ENCODE peak calls at places on chromosomes 1 and 21, in six cellular contexts. A is cardiac fibroblast; P is fibroblast of lung; W is NCI-H1694; K is dorsolateral prefrontal cortex; O is activated CD8-positive, alpha-beta T cell treated with anti-CD3 and anti-CD28 coated beads for 36 hours. N is an unnamed sample.

GRCh38 chr1:225685476-225686176 is 32.7 kb upstream of the ENAH start:
- DNase-seq in A (peak; percentile 70), P (no peak), W (no peak), K (no peak), O (no peak), N (no peak)

GRCh38 chr1:44217809-44218410 is 4.6 kb downstream of the DMAP1 start:
- DNase-seq in A (peak; percentile 76), P (peak; percentile 63), W (peak; percentile 58), K (peak; percentile 74), O (peak; percentile 89), N (peak; percentile 68)

GRCh38 chr21:29208666-29209059 is 78.2 kb downstream of the MAP3K7CL start:
- DNase-seq in A (peak; percentile 96), P (peak; percentile 84), W (no peak), K (no peak), O (no peak), N (peak; percentile 69)

GRCh38 chr1:235556807-235557206 is 52.6 kb upstream of the B3GALNT2 start:
- DNase-seq in A (no peak), P (no peak), W (no peak), K (no peak), O (no peak), N (no peak)

GRCh38 chr21:27631471-27631870 is 664.6 kb upstream of the ADAMTS5 start:
- DNase-seq in A (peak; percentile 55), P (peak; percentile 5), W (no peak), K (no peak), O (no peak), N (peak; percentile 66)

GRCh38 chr1:110393286-110393685 is 2.5 kb upstream of the SLC16A4 start:
- DNase-seq in A (no peak), P (peak; percentile 43), W (no peak), K (no peak), O (no peak), N (peak; percentile 74)

GRCh38 chr1:168771104-168771630 is 42.2 kb upstream of the DPT start:
- DNase-seq in A (no peak), P (no peak), W (no peak), K (no peak), O (no peak), N (no peak)

GRCh38 chr1:119330062-119330939 is 38.3 kb upstream of the HAO2 start:
- DNase-seq in A (no peak), P (no peak), W (no peak), K (no peak), O (no peak), N (peak; percentile 81)

GRCh38 chr1:101235696-101236545 is 898 bp upstream of the S1PR1 start:
- DNase-seq in A (peak; percentile 66), P (peak; percentile 48), W (no peak), K (no peak), O (peak; percentile 83), N (peak; percentile 24)

GRCh38 chr1:33649759-33650158 is 177.3 kb downstream of the ZSCAN20 start:
- DNase-seq in A (no peak), P (no peak), W (no peak), K (no peak), O (no peak), N (no peak)

GRCh38 chr1:50735443-50735842 is 224.6 kb downstream of the FAF1 start:
- DNase-seq in A (peak; percentile 63), P (peak; percentile 53), W (peak; percentile 25), K (no peak), O (no peak), N (peak; percentile 56)

GRCh38 chr1:172955161-172955821 is 95.5 kb downstream of the TNFSF18 start:
- DNase-seq in A (peak; percentile 78), P (peak; percentile 69), W (no peak), K (no peak), O (no peak), N (peak; percentile 90)

GRCh38 chr1:23422313-23422877 is 2.2 kb downstream of the TCEA3 start:
- DNase-seq in A (peak; percentile 68), P (peak; percentile 82), W (no peak), K (no peak), O (peak; percentile 77), N (peak; percentile 93)

GRCh38 chr21:39050839-39051560 is 132.3 kb downstream of the PSMG1 start:
- DNase-seq in A (no peak), P (no peak), W (no peak), K (no peak), O (no peak), N (no peak)

GRCh38 chr1:48035371-48036141 is 38.4 kb upstream of the TRABD2B start:
- DNase-seq in A (no peak), P (peak; percentile 8), W (no peak), K (no peak), O (no peak), N (peak; percentile 82)

GRCh38 chr1:111577814-111578213 is 41.8 kb upstream of the RAP1A start:
- DNase-seq in A (no peak), P (no peak), W (no peak), K (no peak), O (no peak), N (no peak)

GRCh38 chr21:27094182-27094948 is 127.5 kb upstream of the ADAMTS5 start:
- DNase-seq in A (no peak), P (no peak), W (no peak), K (no peak), O (no peak), N (peak; percentile 77)

GRCh38 chr1:46667782-46668760 is at the start of gene ATPAF1:
- DNase-seq in A (peak; percentile 86), P (peak; percentile 79), W (no peak), K (peak; percentile 76), O (peak; percentile 77), N (peak; percentile 63)

GRCh38 chr1:85467929-85468540 is 3.1 kb upstream of the DDAH1 start:
- DNase-seq in A (no peak), P (no peak), W (no peak), K (no peak), O (no peak), N (no peak)

GRCh38 chr1:22712502-22713271 is 2.0 kb downstream of the EPHB2 start:
- DNase-seq in A (peak; percentile 11), P (peak; percentile 85), W (no peak), K (no peak), O (peak; percentile 70), N (peak; percentile 61)

GRCh38 chr1:67937010-67937409 is 103.7 kb upstream of the GNG12 start:
- DNase-seq in A (peak; percentile 4), P (no peak), W (no peak), K (no peak), O (no peak), N (no peak)

GRCh38 chr21:14366998-14367397 is 15.9 kb downstream of the HSPA13 start:
- DNase-seq in A (no peak), P (no peak), W (no peak), K (no peak), O (no peak), N (no peak)

GRCh38 chr1:33094971-33095604 is 14.1 kb downstream of the AZIN2 start:
- DNase-seq in A (peak; percentile 84), P (peak; percentile 80), W (peak; percentile 51), K (peak; percentile 68), O (no peak), N (peak; percentile 79)

N was measured in fibroblast of villous mesenchyme.